ENCODE peak calls at places on chromosomes 7 and 10, in ten cellular contexts. A, N, E, Z, G, F, X, I, Y and B are unnamed samples.

GRCh38 chr7:40194743-40195142 is 59.9 kb downstream of the SUGCT start:
- DNase-seq in I (no peak), F (no peak), A (no peak), X (no peak), Z (no peak), G (no peak), Y (no peak), N (no peak), E (no peak), B (no peak)

GRCh38 chr10:338176-339037 is 203.2 kb downstream of the ZMYND11 start:
- DNase-seq in I (peak), E (no peak), G (no peak), N (no peak), X (no peak), A (peak), F (no peak), Z (no peak), Y (no peak), B (no peak)

GRCh38 chr7:43583424-43584199 is 704 bp downstream of the STK17A start:
- DNase-seq in I (peak), N (peak), X (peak), Z (peak), E (peak), A (peak), Y (peak), F (peak), G (peak), B (peak)

GRCh38 chr10:97843296-97843671 is 6.4 kb upstream of the GOLGA7B start:
- DNase-seq in Z (no peak), Y (no peak), N (no peak), I (peak), G (no peak), E (no peak), F (no peak), A (no peak), X (no peak), B (no peak)

GRCh38 chr10:84452006-84452405 is 123.6 kb downstream of the CCSER2 start:
- DNase-seq in I (peak), Z (no peak), A (no peak), N (no peak), F (no peak), G (peak), Y (no peak), E (no peak), X (no peak), B (no peak)

GRCh38 chr10:126088144-126088543 is 191.8 kb downstream of the FANK1 start:
- DNase-seq in F (no peak), I (peak), E (no peak), X (no peak), Z (no peak), A (no peak), Y (no peak), G (peak), N (no peak), B (no peak)

GRCh38 chr7:128057909-128058308 is 26.7 kb upstream of the LRRC4 start:
- DNase-seq in G (no peak), I (no peak), Z (no peak), X (no peak), Y (no peak), E (no peak), F (no peak), A (no peak), N (no peak), B (no peak)

GRCh38 chr7:90246184-90246583 is 1.2 kb downstream of the CFAP69 start:
- DNase-seq in A (no peak), I (no peak), Y (no peak), Z (no peak), G (peak), N (no peak), E (peak), X (no peak), F (no peak), B (no peak)

GRCh38 chr10:72889391-72889831 is 4.1 kb upstream of the OIT3 start:
- DNase-seq in E (no peak), F (no peak), G (no peak), I (peak), A (no peak), Y (no peak), X (no peak), Z (no peak), N (no peak), B (no peak)

GRCh38 chr10:36448760-36449681 is 676.4 kb upstream of the ANKRD30A start:
- DNase-seq in N (no peak), E (peak), G (peak), F (no peak), A (no peak), Z (no peak), Y (no peak), X (no peak), I (no peak), B (no peak)

GRCh38 chr7:90262438-90262837 is 17.5 kb downstream of the CFAP69 start:
- DNase-seq in G (peak), Y (no peak), E (no peak), I (peak), Z (no peak), A (no peak), X (no peak), N (no peak), F (no peak), B (no peak)

GRCh38 chr10:70906953-70907618 is 18.7 kb upstream of the PCBD1 start:
- DNase-seq in Z (no peak), I (no peak), Y (no peak), X (peak), E (no peak), F (no peak), G (no peak), A (peak), N (peak), B (peak)

GRCh38 chr7:47087866-47088265 is 494.0 kb downstream of the TNS3 start:
- DNase-seq in E (no peak), G (no peak), I (peak), X (no peak), F (no peak), Y (no peak), N (no peak), A (no peak), Z (no peak), B (no peak)

GRCh38 chr10:131207584-131208532 is 103.7 kb downstream of the TCERG1L start:
- DNase-seq in Y (no peak), N (no peak), I (no peak), A (peak), E (no peak), F (no peak), Z (no peak), G (no peak), X (no peak), B (no peak)

GRCh38 chr10:38027992-38028391 is 17.5 kb downstream of the ZNF33A start:
- DNase-seq in Z (no peak), G (no peak), X (no peak), Y (no peak), F (no peak), A (no peak), I (no peak), E (no peak), N (no peak), B (no peak)

GRCh38 chr7:55053651-55054226 is 34.9 kb downstream of the EGFR start:
- DNase-seq in A (no peak), E (no peak), Z (no peak), Y (no peak), X (no peak), I (no peak), N (no peak), G (no peak), F (no peak), B (no peak)

GRCh38 chr7:91628742-91629141 is 251.8 kb downstream of the MTERF1 start:
- DNase-seq in Z (no peak), I (no peak), X (peak), G (no peak), E (no peak), Y (no peak), F (no peak), N (no peak), A (no peak), B (no peak)

GRCh38 chr10:12925845-12926244 is 75.7 kb downstream of the CCDC3 start:
- DNase-seq in N (no peak), X (no peak), E (no peak), Y (no peak), Z (no peak), F (no peak), A (no peak), G (no peak), I (no peak), B (no peak)

GRCh38 chr10:74246495-74246894 is 95.5 kb downstream of the ADK start:
- DNase-seq in I (no peak), N (no peak), Y (no peak), E (no peak), A (no peak), G (no peak), F (no peak), Z (no peak), X (no peak), B (no peak)

GRCh38 chr10:32269343-32270100 is 77.4 kb downstream of the EPC1 start:
- DNase-seq in A (no peak), N (no peak), E (no peak), Y (no peak), G (peak), I (no peak), X (no peak), Z (no peak), F (no peak), B (no peak)

GRCh38 chr10:132198381-132199181 is 11.8 kb downstream of the DPYSL4 start:
- DNase-seq in A (peak), X (no peak), N (no peak), I (no peak), Z (no peak), E (no peak), Y (no peak), G (no peak), F (no peak), B (peak)

GRCh38 chr7:85067371-85067770 is 119.5 kb downstream of the SEMA3D start:
- DNase-seq in I (no peak), F (no peak), N (no peak), A (no peak), Z (no peak), G (no peak), E (no peak), X (no peak), Y (no peak), B (no peak)
- H3K4me3 ChIP-seq in I (no peak), F (no peak), N (no peak), A (no peak), Z (no peak), G (no peak), E (no peak), X (no peak), Y (no peak), B (no peak)

GRCh38 chr7:20307901-20308300 is 22.8 kb upstream of the ITGB8 start:
- DNase-seq in G (peak), E (peak), X (no peak), Y (no peak), Z (no peak), N (no peak), I (no peak), F (no peak), A (no peak), B (no peak)

GRCh38 chr7:20305726-20306125 is 25.0 kb upstream of the ITGB8 start:
- DNase-seq in G (no peak), F (no peak), X (no peak), Z (no peak), Y (no peak), A (no peak), I (no peak), N (no peak), E (no peak), B (no peak)

GRCh38 chr7:20304366-20304765 is 26.3 kb upstream of the ITGB8 start:
- DNase-seq in Z (no peak), Y (no peak), A (no peak), G (peak), I (peak), E (no peak), X (no peak), F (no peak), N (no peak), B (no peak)

GRCh38 chr7:20306499-20306946 is 24.2 kb upstream of the ITGB8 start:
- DNase-seq in I (no peak), Y (no peak), N (no peak), Z (no peak), G (peak), X (no peak), E (peak), F (no peak), A (no peak), B (no peak)

DNA sequence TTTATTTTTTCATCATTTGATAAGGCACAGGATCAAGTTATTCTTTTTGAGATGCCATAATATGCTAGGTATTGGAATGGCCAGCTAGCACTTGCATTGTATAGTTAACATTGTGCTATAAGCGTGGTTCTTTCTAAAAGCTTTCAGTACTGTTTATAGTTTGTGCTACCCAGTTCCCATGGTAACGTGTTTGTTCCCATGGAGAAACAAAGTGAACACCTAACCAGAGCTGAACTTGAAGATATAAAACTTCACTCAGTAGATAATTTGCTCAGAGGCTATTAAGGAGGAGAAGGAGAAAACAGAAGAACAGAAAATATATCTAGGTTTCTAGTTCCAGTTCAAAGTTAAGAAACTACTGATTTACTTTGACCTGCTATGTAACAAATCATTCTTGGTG is 23.6 kb upstream of the ITGB8 start:
- DNase-seq in X (no peak), E (peak), I (peak), N (no peak), G (peak), Y (no peak), A (no peak), F (no peak), Z (no peak), B (no peak)
- H3K4me3 ChIP-seq in X (no peak), E (no peak), I (no peak), N (no peak), G (peak), Y (no peak), A (no peak), F (no peak), Z (no peak), B (no peak)

GRCh38 chr7:20352573-20353304 is 22.0 kb downstream of the ITGB8 start:
- DNase-seq in Y (no peak), I (peak), X (no peak), Z (no peak), E (no peak), G (no peak), A (no peak), N (no peak), F (no peak), B (no peak)
- H3K4me3 ChIP-seq in Y (no peak), I (no peak), X (no peak), Z (no peak), E (no peak), G (no peak), A (no peak), N (no peak), F (no peak), B (no peak)

GRCh38 chr10:95414844-95415545 is 124.2 kb upstream of the PDLIM1 start:
- DNase-seq in F (no peak), A (no peak), X (no peak), Z (peak), N (no peak), I (no peak), E (no peak), Y (peak), G (no peak), B (no peak)
- H3K4me3 ChIP-seq in F (no peak), A (no peak), X (no peak), Z (peak), N (no peak), I (no peak), E (no peak), Y (peak), G (no peak), B (no peak)

DNA sequence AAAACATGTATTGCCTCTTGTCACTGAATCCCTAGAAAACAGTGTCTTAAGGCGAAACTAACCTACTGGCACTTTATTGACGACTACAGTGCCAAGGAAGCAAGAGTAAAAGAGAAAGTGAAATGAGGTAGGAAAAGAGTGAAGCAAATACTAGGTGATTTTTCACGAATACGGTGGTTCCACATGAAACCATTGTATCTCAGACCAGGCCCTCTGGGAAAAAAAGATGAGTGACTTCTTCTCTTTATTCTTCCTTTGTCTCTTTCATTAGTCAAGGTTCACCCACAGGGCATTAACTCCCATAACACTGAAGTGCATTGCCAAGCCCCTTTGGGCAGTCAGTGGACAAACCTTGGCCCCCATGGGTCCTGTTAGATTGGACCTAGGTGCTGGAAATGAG is 16.2 kb upstream of the MACC1 start:
- DNase-seq in Z (no peak), N (no peak), F (no peak), A (no peak), I (no peak), G (no peak), Y (no peak), E (no peak), X (no peak), B (no peak)
- H3K4me3 ChIP-seq in Z (no peak), N (no peak), F (no peak), A (no peak), I (no peak), G (no peak), Y (no peak), E (no peak), X (no peak), B (no peak)

GRCh38 chr7:123431075-123431614 is 103.2 kb downstream of the IQUB start:
- DNase-seq in I (no peak), G (peak), Z (no peak), E (no peak), F (no peak), X (no peak), Y (no peak), A (no peak), N (no peak), B (no peak)

GRCh38 chr7:123433665-123434064 is 100.7 kb downstream of the IQUB start:
- DNase-seq in N (no peak), E (no peak), Y (no peak), G (no peak), X (no peak), I (no peak), Z (no peak), A (no peak), F (no peak), B (no peak)

GRCh38 chr7:123437447-123437995 is 96.9 kb downstream of the IQUB start:
- DNase-seq in E (no peak), N (no peak), A (no peak), X (no peak), Z (no peak), F (no peak), G (no peak), I (no peak), Y (no peak), B (no peak)

GRCh38 chr7:123435080-123435700 is 99.2 kb downstream of the IQUB start:
- DNase-seq in N (no peak), Z (no peak), G (no peak), Y (no peak), I (no peak), E (no peak), F (no peak), A (no peak), X (no peak), B (no peak)

DNA sequence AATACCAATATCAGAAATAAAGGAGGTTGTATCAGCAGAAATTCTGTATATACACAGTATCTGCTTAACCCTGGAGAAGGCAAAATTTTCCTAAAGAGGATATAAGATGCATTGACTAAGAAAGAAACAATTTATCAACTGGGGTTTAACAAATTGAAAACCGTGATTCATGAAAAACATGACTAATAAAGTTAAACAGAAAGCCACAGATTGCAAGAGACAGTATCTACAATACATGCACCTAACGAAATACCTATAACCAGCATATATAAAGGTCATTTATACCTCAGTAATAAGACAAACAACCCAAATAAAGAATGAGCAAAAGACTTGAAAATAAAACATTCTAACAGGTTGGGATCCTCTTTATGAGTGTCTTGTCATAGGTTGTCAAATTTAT is 101.8 kb downstream of the IQUB start:
- DNase-seq in N (no peak), I (no peak), Z (no peak), A (no peak), G (no peak), F (no peak), X (no peak), Y (no peak), E (no peak), B (no peak)
- H3K4me3 ChIP-seq in N (no peak), I (no peak), Z (no peak), A (no peak), G (no peak), F (no peak), X (no peak), Y (no peak), E (no peak), B (no peak)

GRCh38 chr7:28497026-28497425 is 84.7 kb downstream of the CREB5 start:
- DNase-seq in N (no peak), I (no peak), E (no peak), Z (no peak), F (no peak), A (no peak), Y (no peak), X (no peak), G (no peak), B (no peak)
- H3K4me3 ChIP-seq in N (no peak), I (no peak), E (no peak), Z (no peak), F (no peak), A (no peak), Y (no peak), X (no peak), G (no peak), B (no peak)

DNA sequence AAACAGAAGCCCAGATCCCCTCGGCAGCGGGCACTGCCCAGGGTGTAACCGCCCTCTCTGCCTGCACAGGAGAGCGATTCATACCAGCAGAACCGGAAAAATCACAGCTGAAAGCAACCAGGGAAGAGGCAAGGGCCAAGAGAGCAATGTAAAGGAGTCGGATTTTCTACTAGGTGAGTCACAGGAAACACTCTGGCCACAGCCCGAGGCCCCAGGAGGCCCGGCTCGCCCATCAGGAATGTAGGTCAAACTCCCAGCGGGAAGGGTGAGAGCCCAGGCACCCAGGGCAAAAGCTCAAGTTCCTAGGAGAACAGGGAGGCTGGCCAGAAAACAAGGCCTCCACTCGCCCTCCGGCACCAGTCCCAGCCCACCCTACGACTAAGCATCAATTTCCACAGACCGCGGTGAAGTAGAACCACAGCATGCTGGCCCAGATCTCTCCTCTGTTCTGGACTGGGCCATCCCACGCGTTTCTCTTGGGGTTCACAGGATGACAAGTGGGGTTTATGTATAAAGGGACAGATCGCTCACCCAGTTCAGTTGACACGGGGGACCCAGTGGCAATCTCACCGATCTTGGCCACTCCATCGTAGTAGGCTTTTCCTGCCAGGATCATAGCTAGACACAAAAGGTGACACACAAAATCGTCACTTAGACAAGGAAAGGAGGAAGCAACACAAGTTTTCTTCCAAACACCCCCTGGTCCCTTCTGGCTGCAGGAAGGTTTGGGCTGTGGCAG is 46.2 kb downstream of the BAIAP2L1 start:
- DNase-seq in G (no peak), F (no peak), E (no peak), N (peak), X (peak), I (peak), A (peak), Z (no peak), Y (no peak), B (peak)
- H3K4me3 ChIP-seq in G (no peak), F (no peak), E (no peak), N (no peak), X (no peak), I (peak), A (no peak), Z (no peak), Y (no peak), B (no peak)

GRCh38 chr7:1940402-1940786 is 270.3 kb downstream of the ELFN1 start:
- DNase-seq in X (no peak), E (no peak), N (peak), A (peak), Z (peak), I (no peak), F (peak), G (no peak), Y (peak), B (peak)
- H3K4me3 ChIP-seq in X (no peak), E (no peak), N (peak), A (no peak), Z (peak), I (no peak), F (peak), G (no peak), Y (peak), B (peak)

GRCh38 chr7:142855756-142856564 is 1.1 kb downstream of the EPHB6 start:
- DNase-seq in Y (peak), X (peak), A (peak), Z (peak), I (no peak), E (no peak), F (no peak), N (peak), G (no peak), B (peak)
- H3K4me3 ChIP-seq in Y (peak), X (no peak), A (peak), Z (peak), I (no peak), E (peak), F (peak), N (no peak), G (peak), B (peak)